ENCODE peak calls at places on chromosome 11, in four cellular contexts. P, X, Z and E are unnamed samples.

GRCh38 chr11:76781861-76782500 is 1.2 kb upstream of the TSKU start:
- DNase-seq in P (no peak), X (no peak), Z (no peak), E (no peak)

GRCh38 chr11:17954395-17955252 is 58.2 kb downstream of the SERGEF start:
- DNase-seq in P (no peak), X (no peak), Z (no peak), E (no peak)

GRCh38 chr11:10762185-10762584 is 11.1 kb downstream of the CTR9 start:
- DNase-seq in P (no peak), X (no peak), Z (no peak), E (no peak)

GRCh38 chr11:67252831-67253239 is 13.4 kb upstream of the GRK2 start:
- DNase-seq in P (no peak), X (no peak), Z (no peak), E (peak; percentile 37)

GRCh38 chr11:124950606-124951330 is 3.2 kb upstream of the CCDC15 start:
- DNase-seq in P (no peak), X (no peak), Z (no peak), E (peak; percentile 14)

GRCh38 chr11:1852885-1853284 is at the start of gene LSP1:
- DNase-seq in P (no peak), X (no peak), Z (peak; percentile 81), E (peak; percentile 45)

GRCh38 chr11:27020736-27021135 is 19.9 kb upstream of the BBOX1 start:
- DNase-seq in P (no peak), X (no peak), Z (no peak), E (no peak)

GRCh38 chr11:76752321-76753175 is 30.6 kb upstream of the TSKU start:
- DNase-seq in P (peak; percentile 91), X (peak; percentile 73), Z (no peak), E (no peak)

GRCh38 chr11:119062779-119063178 is 4.8 kb upstream of the VPS11 start:
- DNase-seq in P (peak; percentile 38), X (peak; percentile 32), Z (no peak), E (no peak)

GRCh38 chr11:113384551-113384950 is 3.0 kb upstream of the ANKK1 start:
- DNase-seq in P (peak; percentile 86), X (peak; percentile 81), Z (no peak), E (no peak)

GRCh38 chr11:30012346-30012745 is 4.5 kb downstream of the KCNA4 start:
- DNase-seq in P (no peak), X (no peak), Z (no peak), E (no peak)